ENCODE peak calls at places on chromosomes 11 and 22, in nine cellular contexts. U is nephron progenitor cell; M is neural progenitor cell; P is lower leg skin; H is CD8-positive, alpha-beta T cell; T is tibial nerve; S is BJ; C is AG09319; B is WTC11. Z is an unnamed sample.

GRCh38 chr11:37422511-37422910 is 824.5 kb upstream of the RAG2 start:
- DNase-seq in U (no peak), M (no peak), P (no peak), H (no peak), T (no peak), S (no peak), C (no peak), B (no peak), Z (no peak)

GRCh38 chr22:35299217-35299716 is 427 bp upstream of the TOM1 start:
- DNase-seq in U (no peak), M (no peak), P (no peak), H (no peak), T (no peak), S (no peak), C (no peak), B (no peak), Z (no peak)

GRCh38 chr22:45645526-45646414 is 25.9 kb upstream of the ATXN10 start:
- DNase-seq in U (peak; percentile 88), M (peak; percentile 86), P (peak; percentile 35), H (peak; percentile 75), T (peak; percentile 62), S (no peak), C (no peak), B (peak; percentile 86), Z (peak; percentile 92)

GRCh38 chr11:128694618-128695481 is 978 bp downstream of the FLI1 start:
- DNase-seq in U (peak; percentile 52), M (peak; percentile 66), P (no peak), H (peak; percentile 33), T (no peak), S (no peak), C (no peak), B (peak; percentile 59), Z (no peak)

GRCh38 chr11:60971520-60971919 is at the start of gene CD6:
- DNase-seq in U (no peak), M (no peak), P (no peak), H (peak; percentile 86), T (no peak), S (no peak), C (no peak), B (no peak), Z (no peak)

GRCh38 chr22:44311855-44312170 is 938 bp downstream of the SHISAL1 start:
- DNase-seq in U (no peak), M (no peak), P (no peak), H (no peak), T (no peak), S (peak; percentile 53), C (no peak), B (no peak), Z (no peak)

GRCh38 chr11:32056445-32056844 is 34.4 kb upstream of the RCN1 start:
- DNase-seq in U (no peak), M (no peak), P (peak; percentile 17), H (no peak), T (no peak), S (no peak), C (peak; percentile 38), B (no peak), Z (no peak)

GRCh38 chr22:41229730-41230398 is 10.9 kb downstream of the CHADL start:
- DNase-seq in U (no peak), M (no peak), P (no peak), H (no peak), T (no peak), S (no peak), C (no peak), B (no peak), Z (no peak)

GRCh38 chr22:37077802-37078448 is 26.4 kb downstream of the KCTD17 start:
- DNase-seq in U (peak; percentile 91), M (peak; percentile 78), P (no peak), H (peak; percentile 76), T (peak; percentile 47), S (no peak), C (peak; percentile 10), B (peak; percentile 89), Z (peak; percentile 87)

GRCh38 chr11:93842461-93842860 is 8.0 kb downstream of the VSTM5 start:
- DNase-seq in U (no peak), M (no peak), P (no peak), H (no peak), T (no peak), S (no peak), C (peak; percentile 28), B (no peak), Z (no peak)

GRCh38 chr11:82176365-82176764 is 557.3 kb downstream of the FAM181B start:
- DNase-seq in U (no peak), M (no peak), P (no peak), H (no peak), T (no peak), S (no peak), C (no peak), B (no peak), Z (no peak)

GRCh38 chr11:46298699-46299424 is 21.4 kb downstream of the CREB3L1 start:
- DNase-seq in U (no peak), M (no peak), P (no peak), H (no peak), T (no peak), S (peak; percentile 58), C (no peak), B (no peak), Z (no peak)

GRCh38 chr11:18075444-18075843 is 29.4 kb upstream of the TPH1 start:
- DNase-seq in U (no peak), M (no peak), P (no peak), H (no peak), T (no peak), S (no peak), C (no peak), B (no peak), Z (no peak)

GRCh38 chr11:31045335-31045734 is 324.2 kb downstream of the DCDC1 start:
- DNase-seq in U (no peak), M (peak; percentile 37), P (no peak), H (no peak), T (no peak), S (no peak), C (no peak), B (no peak), Z (no peak)

GRCh38 chr11:45102810-45103621 is 43.4 kb upstream of the PRDM11 start:
- DNase-seq in U (peak; percentile 71), M (peak; percentile 82), P (peak; percentile 42), H (peak; percentile 66), T (peak; percentile 42), S (peak; percentile 49), C (peak; percentile 70), B (peak; percentile 68), Z (no peak)

GRCh38 chr11:18352581-18352980 is 30.2 kb downstream of the GTF2H1 start:
- DNase-seq in U (no peak), M (no peak), P (no peak), H (no peak), T (no peak), S (no peak), C (no peak), B (no peak), Z (no peak)

GRCh38 chr11:65166893-65167292 is 3.1 kb upstream of the SPDYC start:
- DNase-seq in U (no peak), M (no peak), P (no peak), H (no peak), T (no peak), S (no peak), C (no peak), B (no peak), Z (no peak)
- TF ChIP-seq CTCF in U (no peak), M (no peak), P (no peak), H (no peak), T (no peak), S (no peak), C (no peak), B (no peak), Z (no peak)

DNA sequence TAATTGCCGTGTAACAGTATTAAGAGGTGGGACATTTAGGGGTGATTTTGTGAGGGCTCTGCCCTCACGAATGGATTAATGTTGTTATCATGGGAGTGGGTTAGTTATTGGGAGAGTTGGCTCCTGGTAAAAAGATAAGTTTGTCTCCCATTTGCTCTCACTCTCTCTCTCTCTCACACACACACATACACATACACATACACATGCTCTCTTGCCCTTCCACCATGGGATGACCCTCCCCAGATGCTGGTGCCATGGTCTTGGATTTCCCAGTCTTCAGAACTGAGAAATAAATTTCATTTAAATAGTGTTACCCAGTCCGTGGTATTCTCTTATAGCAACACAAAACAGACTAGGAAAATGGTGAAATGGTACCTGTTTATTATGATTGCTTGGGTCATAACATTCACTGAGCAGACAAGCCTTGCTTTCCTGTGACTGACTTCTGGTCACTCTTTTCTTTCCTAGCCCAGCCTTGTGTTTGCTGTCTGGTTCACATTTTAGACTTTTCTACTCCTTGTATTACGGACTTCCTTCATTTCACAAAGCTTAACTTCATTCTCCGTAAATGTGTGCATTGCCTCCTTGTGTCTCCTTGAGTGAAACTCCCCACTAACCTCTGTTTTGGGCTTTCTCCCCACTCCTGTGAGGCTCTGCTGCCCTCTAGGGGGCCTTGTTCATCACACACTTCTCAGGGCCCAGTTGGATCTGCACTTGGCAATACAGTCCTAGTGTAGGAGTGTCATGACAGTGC is 206.5 kb upstream of the CTSC start:
- DNase-seq in U (peak; percentile 79), M (peak; percentile 87), P (peak; percentile 80), H (peak; percentile 64), T (peak; percentile 89), S (peak; percentile 69), C (peak; percentile 84), B (peak; percentile 85), Z (peak; percentile 58)
- TF ChIP-seq CTCF in U (peak; percentile 91), M (peak; percentile 95), P (no peak), H (peak; percentile 93), T (peak; percentile 87), S (peak; percentile 98), C (peak; percentile 99), B (peak; percentile 87), Z (peak; percentile 58)

GRCh38 chr11:65043881-65044501 is 3.0 kb downstream of the SAC3D1 start:
- DNase-seq in U (no peak), M (no peak), P (peak; percentile 53), H (no peak), T (peak; percentile 29), S (peak; percentile 29), C (peak; percentile 28), B (no peak), Z (no peak)

GRCh38 chr11:65041206-65042035 is at the start of gene SAC3D1:
- DNase-seq in U (peak; percentile 78), M (peak; percentile 87), P (no peak), H (peak; percentile 46), T (no peak), S (no peak), C (no peak), B (peak; percentile 75), Z (peak; percentile 84)

GRCh38 chr11:65036931-65037330 is 4.1 kb upstream of the SAC3D1 start:
- DNase-seq in U (no peak), M (no peak), P (no peak), H (no peak), T (no peak), S (no peak), C (no peak), B (no peak), Z (no peak)

GRCh38 chr11:65042899-65043298 is 1.9 kb downstream of the SAC3D1 start:
- DNase-seq in U (no peak), M (no peak), P (no peak), H (no peak), T (no peak), S (no peak), C (no peak), B (no peak), Z (no peak)

GRCh38 chr11:65040520-65041205 is 347 bp upstream of the SAC3D1 start:
- DNase-seq in U (peak; percentile 86), M (peak; percentile 92), P (peak; percentile 79), H (peak; percentile 85), T (peak; percentile 71), S (peak; percentile 81), C (peak; percentile 77), B (peak; percentile 92), Z (peak; percentile 82)
- TF ChIP-seq CTCF in U (no peak), M (no peak), P (no peak), H (no peak), T (no peak), S (no peak), C (no peak), B (no peak), Z (no peak)

GRCh38 chr11:62709262-62710000 is 2.0 kb downstream of the GNG3 start:
- DNase-seq in U (peak; percentile 91), M (peak; percentile 99), P (peak; percentile 99), H (peak; percentile 98), T (peak; percentile 98), S (peak; percentile 84), C (peak; percentile 92), B (peak; percentile 96), Z (peak; percentile 92)
- TF ChIP-seq CTCF in U (no peak), M (no peak), P (no peak), H (no peak), T (peak; percentile 23), S (peak; percentile 7), C (no peak), B (no peak), Z (no peak)